ENCODE peak calls at places on chromosomes 1 and 21, in six cellular contexts. G is tibial nerve, K is keratinocyte, J is dorsolateral prefrontal cortex, U is lung, D is substantia nigra. M is an unnamed sample.

GRCh38 chr1:2973661-2974593 is 47.3 kb upstream of the ACTRT2 start:
- DNase-seq in G (no peak), K (no peak), J (no peak), U (no peak), D (no peak), M (no peak)

GRCh38 chr21:40660461-40660860 is 186.5 kb downstream of the DSCAM start:
- DNase-seq in G (no peak), K (no peak), J (no peak), U (no peak), D (no peak), M (no peak)

GRCh38 chr1:36109041-36109679 is 15.9 kb downstream of the COL8A2 start:
- DNase-seq in G (no peak), K (no peak), J (no peak), U (no peak), D (no peak), M (no peak)

GRCh38 chr1:221431068-221431651 is 310.7 kb downstream of the DUSP10 start:
- DNase-seq in G (no peak), K (no peak), J (no peak), U (no peak), D (no peak), M (no peak)

GRCh38 chr1:6172549-6172948 is 7.6 kb downstream of the CHD5 start:
- DNase-seq in G (no peak), K (no peak), J (no peak), U (no peak), D (no peak), M (no peak)

GRCh38 chr1:112957133-112957812 is 1.3 kb upstream of the SLC16A1 start:
- DNase-seq in G (no peak), K (no peak), J (no peak), U (no peak), D (peak), M (peak)

GRCh38 chr1:177571076-177571475 is 398.8 kb downstream of the SEC16B start:
- DNase-seq in G (no peak), K (no peak), J (no peak), U (no peak), D (no peak), M (no peak)

GRCh38 chr1:239586128-239586527 is 199.8 kb downstream of the CHRM3 start:
- DNase-seq in G (no peak), K (no peak), J (no peak), U (no peak), D (no peak), M (no peak)

GRCh38 chr21:39444406-39445145 is 1.0 kb downstream of the LCA5L start:
- DNase-seq in G (no peak), K (peak), J (no peak), U (no peak), D (no peak), M (no peak)

GRCh38 chr1:63624911-63625310 is 31.7 kb downstream of the PGM1 start:
- DNase-seq in G (no peak), K (no peak), J (no peak), U (no peak), D (no peak), M (no peak)

DNA sequence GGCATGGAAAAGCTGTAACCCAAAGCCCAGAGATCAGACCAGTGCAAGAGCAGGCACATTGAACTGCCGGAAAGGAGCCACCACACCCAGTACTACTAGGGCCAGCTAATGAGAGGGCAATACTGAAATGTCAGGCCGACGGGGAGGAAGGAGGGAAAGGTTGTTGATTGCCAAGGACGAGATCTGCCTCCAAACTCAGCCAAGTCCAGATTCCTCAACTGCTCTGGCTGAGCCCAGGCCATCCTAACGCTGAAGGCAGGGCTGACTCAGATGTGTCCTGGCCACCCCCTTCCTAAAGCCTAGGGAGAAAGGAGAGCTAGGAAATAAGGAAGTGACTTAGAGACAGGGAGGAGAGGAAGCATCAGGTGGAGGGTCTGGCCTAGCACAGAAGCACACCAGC is 42.1 kb upstream of the IPO9 start:
- DNase-seq in G (no peak), K (no peak), J (no peak), U (no peak), D (no peak), M (no peak)
- H3K27ac ChIP-seq in G (no peak), K (peak), J (peak), U (peak), D (peak), M (peak)

GRCh38 chr1:96931136-96931535 is 209.6 kb downstream of the PTBP2 start:
- DNase-seq in G (no peak), K (no peak), J (no peak), U (no peak), D (no peak), M (no peak)
- H3K27ac ChIP-seq in G (no peak), K (no peak), J (no peak), U (no peak), D (no peak), M (no peak)

GRCh38 chr1:151680812-151681211 is 35.8 kb downstream of the CELF3 start:
- DNase-seq in G (no peak), K (peak), J (no peak), U (no peak), D (no peak), M (no peak)

GRCh38 chr1:151680391-151680790 is 36.2 kb downstream of the CELF3 start:
- DNase-seq in G (no peak), K (no peak), J (no peak), U (no peak), D (no peak), M (no peak)

DNA sequence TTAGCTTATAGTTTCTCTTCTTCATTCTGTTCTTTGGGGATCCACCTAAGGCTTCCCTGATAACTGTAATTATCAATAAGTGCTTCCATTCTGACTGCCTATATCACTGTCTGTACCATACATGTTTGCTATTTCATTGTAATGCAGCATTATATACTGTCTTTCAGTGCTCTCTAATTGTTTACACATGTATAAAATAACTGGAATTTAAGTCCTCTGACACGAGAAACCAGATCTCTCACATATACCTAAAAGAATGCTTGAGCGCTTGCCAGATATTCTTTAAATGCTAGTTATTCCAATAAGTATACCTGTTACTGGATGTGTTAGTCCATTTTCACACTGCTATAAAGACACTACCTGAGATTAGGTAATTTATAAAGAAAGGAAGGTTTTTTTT is 34.7 kb downstream of the CELF3 start:
- DNase-seq in G (no peak), K (no peak), J (no peak), U (no peak), D (no peak), M (no peak)
- H3K27ac ChIP-seq in G (no peak), K (no peak), J (no peak), U (no peak), D (no peak), M (no peak)

GRCh38 chr1:152107984-152108898 is 7.0 kb downstream of the TCHH start:
- DNase-seq in G (no peak), K (no peak), J (no peak), U (no peak), D (no peak), M (no peak)
- H3K27ac ChIP-seq in G (no peak), K (no peak), J (no peak), U (no peak), D (no peak), M (no peak)

GRCh38 chr1:47230692-47231313 is 1.2 kb downstream of the TAL1 start:
- DNase-seq in G (no peak), K (no peak), J (no peak), U (no peak), D (no peak), M (no peak)
- H3K27ac ChIP-seq in G (peak), K (no peak), J (peak), U (peak), D (peak), M (peak)

DNA sequence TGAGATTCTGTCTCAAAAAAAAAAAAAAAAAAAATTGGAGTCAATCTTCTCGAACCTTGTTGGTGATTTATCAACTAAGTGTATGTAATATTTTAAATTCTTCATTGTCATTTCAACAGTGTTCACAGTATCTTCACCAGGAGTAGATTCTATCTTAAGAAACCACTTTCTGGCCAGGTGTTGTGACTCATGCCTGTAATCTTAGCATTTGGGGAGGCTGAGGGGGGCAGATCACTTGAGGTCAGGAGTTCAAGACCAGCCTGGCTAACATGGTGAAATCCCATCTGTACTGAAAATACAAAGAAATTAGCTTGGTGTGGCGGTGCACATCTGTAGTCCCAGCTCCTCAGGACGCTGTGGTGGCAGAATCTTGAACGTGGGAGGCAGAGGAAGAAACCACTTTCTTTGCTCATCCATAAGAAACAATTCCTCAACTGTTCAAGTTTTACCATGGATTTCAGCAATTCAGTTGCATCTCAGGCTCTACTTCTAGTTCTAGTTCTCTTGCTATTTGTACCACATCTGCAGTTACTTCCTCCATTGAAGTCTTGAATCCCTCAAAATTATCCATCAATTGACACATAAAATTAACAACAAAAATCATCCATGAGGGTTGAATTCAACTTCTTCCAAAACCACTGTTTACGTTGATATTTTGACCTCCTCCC is 30.4 kb upstream of the EYA3 start:
- DNase-seq in G (no peak), K (no peak), J (no peak), U (no peak), D (no peak), M (no peak)
- H3K27ac ChIP-seq in G (no peak), K (no peak), J (no peak), U (no peak), D (no peak), M (no peak)

GRCh38 chr1:202017385-202018225 is 7.2 kb downstream of the ELF3 start:
- DNase-seq in G (no peak), K (no peak), J (no peak), U (peak), D (no peak), M (no peak)
- H3K27ac ChIP-seq in G (peak), K (no peak), J (no peak), U (peak), D (no peak), M (no peak)

M was measured in caudate nucleus.